ENCODE peak calls at places on chromosome 17, in four cellular contexts. C is OCI-LY7, E is uterus, L is astrocyte of the spinal cord. J is an unnamed sample.

GRCh38 chr17:7407483-7408231 is at the start of gene NLGN2:
- DNase-seq in C (no peak), E (no peak), L (no peak), J (no peak)

GRCh38 chr17:33520404-33521032 is 227.4 kb upstream of the ASIC2 start:
- DNase-seq in C (peak), E (peak), L (no peak), J (peak)

GRCh38 chr17:66375121-66375520 is 72.7 kb downstream of the PRKCA start:
- DNase-seq in C (peak), E (no peak), L (no peak), J (no peak)

GRCh38 chr17:37570527-37571093 is 38.6 kb downstream of the SYNRG start:
- DNase-seq in C (peak), E (no peak), L (peak), J (peak)

GRCh38 chr17:14268264-14268663 is 31.6 kb upstream of the CDRT15 start:
- DNase-seq in C (peak), E (no peak), L (no peak), J (no peak)

GRCh38 chr17:79814966-79815835 is 18.3 kb upstream of the CBX8 start:
- DNase-seq in C (no peak), E (no peak), L (no peak), J (peak)

GRCh38 chr17:80252871-80253270 is 7.8 kb upstream of the RNF213 start:
- DNase-seq in C (peak), E (no peak), L (no peak), J (no peak)

GRCh38 chr17:70078994-70079531 is 4.0 kb downstream of the KCNJ16 start:
- DNase-seq in C (no peak), E (no peak), L (no peak), J (no peak)

GRCh38 chr17:47223007-47223406 is 13.9 kb downstream of the MYL4 start:
- DNase-seq in C (no peak), E (no peak), L (no peak), J (no peak)

GRCh38 chr17:67652433-67652832 is 65.3 kb upstream of the NOL11 start:
- DNase-seq in C (no peak), E (no peak), L (no peak), J (no peak)

GRCh38 chr17:67456103-67456502 is 79.0 kb downstream of the PITPNC1 start:
- DNase-seq in C (peak), E (no peak), L (no peak), J (no peak)

GRCh38 chr17:48868916-48869500 is 23.6 kb upstream of the ATP5MC1 start:
- DNase-seq in C (no peak), E (no peak), L (no peak), J (no peak)

GRCh38 chr17:79214940-79215604 is 140.4 kb downstream of the ENGASE start:
- DNase-seq in C (no peak), E (no peak), L (no peak), J (no peak)

GRCh38 chr17:28811594-28812135 is 30.9 kb downstream of the FAM222B start:
- DNase-seq in C (peak), E (no peak), L (peak), J (peak)

GRCh38 chr17:40415390-40415789 is 2.3 kb downstream of the TOP2A start:
- DNase-seq in C (peak), E (no peak), L (peak), J (peak)

GRCh38 chr17:65538679-65539529 is 22.5 kb downstream of the AXIN2 start:
- DNase-seq in C (no peak), E (no peak), L (peak), J (no peak)

GRCh38 chr17:47878203-47879027 is 17.6 kb upstream of the SP2 start:
- DNase-seq in C (no peak), E (no peak), L (no peak), J (no peak)

GRCh38 chr17:1322014-1322428 is 42.6 kb downstream of the TRARG1 start:
- DNase-seq in C (no peak), E (no peak), L (no peak), J (no peak)

GRCh38 chr17:39794249-39794970 is 56.7 kb downstream of the GRB7 start:
- DNase-seq in C (peak), E (no peak), L (no peak), J (no peak)

GRCh38 chr17:31561469-31562412 is 170.3 kb downstream of the RAB11FIP4 start:
- DNase-seq in C (peak), E (no peak), L (peak), J (peak)

GRCh38 chr17:22158364-22158763 is 466.0 kb downstream of the KCNJ18 start:
- DNase-seq in C (peak), E (no peak), L (no peak), J (no peak)

GRCh38 chr17:60557805-60558204 is 31.8 kb upstream of the APPBP2 start:
- DNase-seq in C (peak), E (no peak), L (no peak), J (no peak)

GRCh38 chr17:56699186-56699895 is 105.8 kb downstream of the NOG start:
- DNase-seq in C (no peak), E (no peak), L (peak), J (peak)

GRCh38 chr17:29292992-29293889 is 707 bp downstream of the NUFIP2 start:
- DNase-seq in C (peak), E (peak), L (peak), J (peak)

GRCh38 chr17:79777166-79777843 is 643 bp upstream of the CBX2 start:
- DNase-seq in C (peak), E (peak), L (no peak), J (peak)

GRCh38 chr17:4950075-4950756 is 703 bp upstream of the ENO3 start:
- DNase-seq in C (peak), E (peak), L (no peak), J (no peak)

GRCh38 chr17:5706835-5707234 is 122.5 kb upstream of the NLRP1 start:
- DNase-seq in C (peak), E (no peak), L (peak), J (peak)

GRCh38 chr17:62791235-62792121 is 16.6 kb downstream of the MARCHF10 start:
- DNase-seq in C (no peak), E (no peak), L (peak), J (peak)

GRCh38 chr17:50063516-50064252 is 7.8 kb downstream of the ITGA3 start:
- DNase-seq in C (no peak), E (no peak), L (no peak), J (peak)

GRCh38 chr17:78414178-78415162 is 36.0 kb downstream of the PGS1 start:
- DNase-seq in C (no peak), E (no peak), L (no peak), J (no peak)

GRCh38 chr17:35747540-35748017 is 5.5 kb downstream of the GAS2L2 start:
- DNase-seq in C (peak), E (peak), L (peak), J (peak)

GRCh38 chr17:34246436-34246835 is 8.6 kb upstream of the CCL2 start:
- DNase-seq in C (no peak), E (no peak), L (no peak), J (no peak)

GRCh38 chr17:40518401-40519088 is 17.1 kb upstream of the TNS4 start:
- DNase-seq in C (no peak), E (peak), L (no peak), J (no peak)

GRCh38 chr17:41972571-41973411 is 6.2 kb downstream of the CNP start:
- DNase-seq in C (no peak), E (no peak), L (peak), J (no peak)

GRCh38 chr17:76083536-76083935 is 4.6 kb downstream of the ZACN start:
- DNase-seq in C (no peak), E (no peak), L (no peak), J (no peak)

GRCh38 chr17:76080934-76081287 is 1.9 kb downstream of the ZACN start:
- DNase-seq in C (no peak), E (no peak), L (no peak), J (no peak)

GRCh38 chr17:76081295-76082210 is 2.6 kb downstream of the ZACN start:
- DNase-seq in C (no peak), E (no peak), L (no peak), J (no peak)

GRCh38 chr17:76080207-76080933 is 1.4 kb downstream of the ZACN start:
- DNase-seq in C (no peak), E (no peak), L (no peak), J (no peak)

GRCh38 chr17:76082326-76083251 is 3.6 kb downstream of the ZACN start:
- DNase-seq in C (no peak), E (no peak), L (no peak), J (no peak)
- H3K4me3 ChIP-seq in C (no peak), E (no peak), L (no peak), J (no peak)

GRCh38 chr17:13230350-13230900 is 212.6 kb upstream of the ELAC2 start:
- DNase-seq in C (no peak), E (no peak), L (no peak), J (no peak)
- TF ChIP-seq CTCF in C (no peak), E (no peak), L (no peak), J (no peak)

GRCh38 chr17:82709676-82710498 is 6.6 kb upstream of the FN3KRP start:
- DNase-seq in C (no peak), E (no peak), L (no peak), J (no peak)
- H3K4me3 ChIP-seq in C (peak), E (no peak), L (no peak), J (no peak)

GRCh38 chr17:9677411-9677810 is 32.1 kb downstream of the USP43 start:
- DNase-seq in C (no peak), E (no peak), L (no peak), J (no peak)

GRCh38 chr17:9677932-9678331 is 32.6 kb downstream of the USP43 start:
- DNase-seq in C (no peak), E (no peak), L (no peak), J (no peak)

GRCh38 chr17:9672691-9673090 is 27.4 kb downstream of the USP43 start:
- DNase-seq in C (no peak), E (no peak), L (no peak), J (no peak)

GRCh38 chr17:9676742-9677387 is 31.5 kb downstream of the USP43 start:
- DNase-seq in C (no peak), E (no peak), L (peak), J (peak)

DNA sequence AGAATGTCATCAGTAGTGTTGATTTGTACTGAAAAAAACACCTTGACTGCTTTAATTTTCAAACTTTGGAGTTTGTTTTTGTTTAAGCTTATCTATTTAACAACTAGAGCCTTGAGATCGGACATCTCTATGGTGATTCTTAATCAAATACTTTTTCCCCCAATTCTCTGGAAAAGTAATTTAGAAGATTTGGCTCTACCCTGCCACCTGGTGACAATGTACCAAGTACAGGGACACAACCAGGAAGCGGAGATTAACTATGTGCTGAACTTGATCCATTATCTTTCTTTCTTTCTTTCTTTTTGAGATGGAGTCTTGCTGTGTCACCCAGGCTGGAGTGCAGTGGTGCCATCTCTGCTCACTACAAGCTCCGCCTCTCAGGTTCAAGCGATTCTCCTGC is 30.8 kb downstream of the USP43 start:
- DNase-seq in C (no peak), E (no peak), L (no peak), J (no peak)
- TF ChIP-seq CTCF in C (peak), E (no peak), L (peak), J (no peak)

DNA sequence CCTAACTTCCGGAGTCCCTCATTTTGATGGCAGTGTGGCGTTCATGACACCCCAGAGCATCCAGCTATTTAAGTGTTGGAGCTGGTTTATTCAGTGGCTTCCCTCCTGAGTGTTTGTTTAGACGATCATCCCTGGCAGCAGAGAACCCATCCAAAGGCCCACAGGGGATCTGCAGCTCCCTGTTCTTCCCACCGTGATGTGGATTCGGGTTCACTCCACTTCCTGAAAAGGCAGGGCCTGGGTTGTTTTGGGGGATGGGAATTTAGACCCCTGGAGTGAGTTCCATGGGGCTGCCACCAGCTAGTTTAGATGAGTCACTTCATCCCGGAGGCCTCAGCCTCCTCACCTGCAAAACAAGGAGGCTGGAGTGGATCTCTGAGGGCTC is 2.3 kb downstream of the KSR1 start:
- DNase-seq in C (no peak), E (no peak), L (peak), J (no peak)
- H3K4me3 ChIP-seq in C (no peak), E (no peak), L (peak), J (peak)

DNA sequence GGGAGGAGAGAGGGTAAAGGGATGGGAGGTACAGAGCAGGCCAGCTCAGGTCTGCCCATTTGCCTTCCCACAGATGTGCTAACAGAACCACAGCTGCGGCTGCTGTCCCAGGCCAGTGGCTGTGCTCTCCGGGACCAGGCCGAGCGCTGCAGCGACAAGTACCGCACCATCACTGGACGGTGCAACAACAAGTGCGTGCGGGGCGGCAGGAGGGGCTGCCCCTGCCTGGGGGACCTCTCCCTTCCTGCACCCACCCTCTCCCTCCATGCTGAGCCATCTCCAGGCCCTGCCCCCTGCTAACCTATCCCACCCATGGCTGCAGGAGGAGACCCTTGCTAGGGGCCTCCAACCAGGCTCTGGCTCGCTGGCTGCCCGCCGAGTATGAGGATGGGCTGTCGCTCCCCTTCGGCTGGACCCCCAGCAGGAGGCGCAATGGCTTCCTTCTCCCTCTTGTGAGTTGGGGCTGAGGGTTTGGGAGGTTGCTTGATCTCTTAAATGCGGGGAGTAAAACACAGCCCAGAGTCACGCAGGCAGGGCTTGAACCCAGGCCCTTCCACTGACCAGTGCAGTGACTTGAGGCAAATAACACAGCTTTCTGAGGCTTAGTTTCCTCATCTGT is 1.2 kb downstream of the EPX start:
- DNase-seq in C (no peak), E (no peak), L (no peak), J (no peak)
- TF ChIP-seq CTCF in C (peak), E (no peak), L (no peak), J (no peak)

DNA sequence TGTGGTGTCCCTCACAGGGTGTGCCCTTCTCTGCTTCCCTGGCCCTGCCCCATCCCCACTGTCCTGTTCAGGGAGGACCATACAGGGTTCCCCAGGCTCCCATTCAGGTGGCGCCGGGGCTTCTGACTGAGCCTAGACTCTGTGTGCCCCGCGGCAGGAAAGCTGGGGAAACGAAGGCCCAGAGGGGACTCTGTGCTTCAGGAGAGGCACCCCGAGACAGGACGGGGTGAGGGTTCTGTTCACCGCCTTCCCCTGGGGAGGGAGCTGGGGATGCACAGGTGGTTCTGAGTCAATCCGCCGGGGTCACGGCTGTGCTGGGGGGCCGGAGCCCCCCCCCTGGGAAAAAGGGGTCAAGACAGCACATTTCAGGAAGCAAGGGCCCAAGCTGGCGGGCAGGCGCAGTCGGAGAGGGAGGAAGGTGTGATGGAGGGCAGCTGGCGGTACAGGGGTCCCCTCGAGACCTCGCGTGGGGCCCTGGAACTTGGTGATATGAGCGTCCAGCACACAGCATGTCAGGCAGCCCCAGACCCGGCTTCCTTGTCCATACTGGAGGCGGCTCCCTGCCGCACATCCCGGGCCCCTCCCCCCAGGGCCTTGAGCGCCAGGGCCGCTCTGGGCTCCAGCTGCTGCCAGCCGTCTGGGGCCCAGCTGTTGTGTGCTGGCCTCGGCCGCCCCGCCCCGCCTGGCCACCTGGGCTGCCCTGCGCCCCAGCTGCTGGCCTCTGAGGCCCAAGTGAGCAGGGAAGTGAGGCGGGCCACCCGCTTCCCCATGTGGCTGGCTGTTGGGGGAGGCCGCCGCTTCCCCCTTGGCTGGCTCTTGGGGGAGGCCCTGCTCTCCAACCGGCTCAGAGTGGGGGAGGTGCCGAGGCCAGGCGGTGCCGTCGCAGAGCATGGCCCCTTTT is 5.6 kb upstream of the NOTUM start:
- DNase-seq in C (peak), E (no peak), L (no peak), J (peak)
- H3K4me3 ChIP-seq in C (peak), E (no peak), L (no peak), J (no peak)

DNA sequence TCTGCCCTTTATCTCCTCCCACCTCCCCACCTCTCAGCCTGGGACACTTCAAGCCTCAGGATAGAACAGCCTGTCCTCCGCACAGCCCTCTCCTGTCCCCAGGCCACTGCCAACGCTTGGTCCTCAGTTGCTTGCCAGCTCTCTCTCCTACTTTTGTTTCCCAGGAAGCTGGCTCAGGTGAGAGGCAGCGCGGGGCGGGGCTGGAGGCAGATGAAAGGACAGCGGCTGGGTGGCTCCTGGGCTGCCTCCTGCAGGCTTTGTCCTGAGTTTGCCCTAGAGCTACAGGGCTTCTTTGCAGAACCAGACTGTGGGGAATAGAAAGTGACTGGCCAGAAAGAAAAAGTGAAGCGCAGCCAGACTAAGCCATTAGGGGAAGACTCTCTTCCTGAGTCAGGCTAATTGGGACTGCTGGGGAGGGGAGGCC is 48.2 kb upstream of the CDC42EP4 start:
- DNase-seq in C (no peak), E (no peak), L (no peak), J (no peak)
- TF ChIP-seq CTCF in C (no peak), E (no peak), L (no peak), J (no peak)

DNA sequence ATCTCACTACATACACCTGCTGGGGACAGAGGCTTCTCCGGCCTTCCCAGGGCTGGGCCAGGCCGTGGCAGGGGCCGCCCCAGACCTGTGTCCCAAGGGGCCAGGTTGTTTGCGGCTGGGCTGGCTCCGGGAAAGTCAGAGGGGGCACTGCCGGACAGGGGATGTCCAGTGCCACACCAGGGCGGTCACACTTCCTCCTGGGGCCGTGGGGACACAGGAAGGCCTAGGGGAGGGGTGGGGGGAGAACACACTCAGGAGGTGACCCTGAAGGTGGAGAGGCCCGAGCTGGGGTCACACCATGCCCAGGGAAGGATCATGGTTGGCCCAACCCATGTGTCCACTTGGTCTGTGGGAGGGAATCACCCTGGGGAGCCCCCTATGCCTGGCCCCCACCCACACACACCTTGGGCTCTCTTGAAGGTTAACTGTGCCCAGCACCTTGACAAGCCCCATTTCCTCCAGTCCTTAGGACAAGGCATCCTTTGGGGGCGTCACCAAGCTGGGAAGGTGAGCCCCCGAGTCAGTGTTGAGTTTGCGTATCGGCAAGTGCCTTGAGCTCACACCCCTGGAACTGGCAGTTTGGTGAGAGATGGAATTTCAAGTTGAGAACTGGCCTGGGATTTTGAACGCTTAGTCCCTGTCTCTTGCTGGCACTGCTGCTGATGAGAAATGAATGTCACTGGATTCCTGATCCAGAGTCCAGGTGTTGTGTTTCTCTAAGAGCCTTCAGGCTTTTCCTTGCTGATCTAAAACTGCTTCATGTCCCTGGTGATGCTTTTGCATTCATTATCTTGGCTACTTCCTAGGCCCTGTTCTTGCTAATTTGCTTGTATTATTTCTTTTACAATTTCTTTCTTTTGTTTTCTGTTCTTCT is 7.7 kb upstream of the ACTG1 start:
- DNase-seq in C (no peak), E (no peak), L (no peak), J (no peak)
- H3K4me3 ChIP-seq in C (peak), E (no peak), L (no peak), J (no peak)